ENCODE peak calls at places on chromosomes 13 and 19, in seven cellular contexts. One of them, this sample, is unnamed.

GRCh38 chr19:2145831-2146241 is 5.5 kb downstream of the AP3D1 start:
- DNase-seq in RWPE1: no peak
- DNase-seq in psoas muscle: no peak
- DNase-seq in CD4-positive, alpha-beta T cell: no peak
- DNase-seq in lower lobe of right lung: no peak
- DNase-seq in dorsolateral prefrontal cortex: no peak
- DNase-seq in colonic mucosa: no peak
- DNase-seq in this sample: no peak

GRCh38 chr13:51821666-51822065 is 17.7 kb upstream of the DHRS12 start:
- DNase-seq in CD4-positive, alpha-beta T cell: no peak
- DNase-seq in RWPE1: no peak
- DNase-seq in lower lobe of right lung: no peak
- DNase-seq in dorsolateral prefrontal cortex: no peak
- DNase-seq in colonic mucosa: no peak
- DNase-seq in psoas muscle: no peak
- DNase-seq in this sample: no peak

GRCh38 chr19:28481674-28482073 is 731.3 kb downstream of the UQCRFS1 start:
- DNase-seq in dorsolateral prefrontal cortex: no peak
- DNase-seq in colonic mucosa: no peak
- DNase-seq in psoas muscle: no peak
- DNase-seq in RWPE1: no peak
- DNase-seq in lower lobe of right lung: no peak
- DNase-seq in CD4-positive, alpha-beta T cell: no peak
- DNase-seq in this sample: no peak

GRCh38 chr13:43354147-43354945 is 331.0 kb downstream of the DNAJC15 start:
- DNase-seq in RWPE1: no peak
- DNase-seq in dorsolateral prefrontal cortex: no peak
- DNase-seq in lower lobe of right lung: no peak
- DNase-seq in colonic mucosa: no peak
- DNase-seq in psoas muscle: no peak
- DNase-seq in CD4-positive, alpha-beta T cell: no peak
- DNase-seq in this sample: no peak

GRCh38 chr13:110413311-110414040 is 106.4 kb downstream of the COL4A2 start:
- DNase-seq in colonic mucosa: no peak
- DNase-seq in CD4-positive, alpha-beta T cell: no peak
- DNase-seq in psoas muscle: no peak
- DNase-seq in dorsolateral prefrontal cortex: no peak
- DNase-seq in RWPE1: no peak
- DNase-seq in lower lobe of right lung: no peak
- DNase-seq in this sample: no peak

GRCh38 chr19:45424191-45425058 is 708 bp upstream of the ERCC1 start:
- DNase-seq in CD4-positive, alpha-beta T cell: no peak
- DNase-seq in psoas muscle: peak
- DNase-seq in dorsolateral prefrontal cortex: no peak
- DNase-seq in colonic mucosa: peak
- DNase-seq in lower lobe of right lung: peak
- DNase-seq in RWPE1: peak
- DNase-seq in this sample: peak

GRCh38 chr13:40613192-40613818 is 53.1 kb downstream of the FOXO1 start:
- DNase-seq in dorsolateral prefrontal cortex: peak
- DNase-seq in psoas muscle: no peak
- DNase-seq in RWPE1: no peak
- DNase-seq in colonic mucosa: peak
- DNase-seq in lower lobe of right lung: no peak
- DNase-seq in CD4-positive, alpha-beta T cell: peak
- DNase-seq in this sample: no peak

GRCh38 chr19:45468159-45468651 is 409 bp downstream of the FOSB start:
- DNase-seq in CD4-positive, alpha-beta T cell: peak
- DNase-seq in psoas muscle: peak
- DNase-seq in lower lobe of right lung: no peak
- DNase-seq in dorsolateral prefrontal cortex: no peak
- DNase-seq in RWPE1: no peak
- DNase-seq in colonic mucosa: peak
- DNase-seq in this sample: no peak

GRCh38 chr19:30227071-30227621 is 145.0 kb upstream of the ZNF536 start:
- DNase-seq in RWPE1: no peak
- DNase-seq in colonic mucosa: no peak
- DNase-seq in dorsolateral prefrontal cortex: no peak
- DNase-seq in psoas muscle: no peak
- DNase-seq in lower lobe of right lung: no peak
- DNase-seq in CD4-positive, alpha-beta T cell: no peak
- DNase-seq in this sample: no peak

GRCh38 chr19:2668188-2668763 is 34.2 kb downstream of the GNG7 start:
- DNase-seq in colonic mucosa: no peak
- DNase-seq in lower lobe of right lung: no peak
- DNase-seq in CD4-positive, alpha-beta T cell: no peak
- DNase-seq in dorsolateral prefrontal cortex: no peak
- DNase-seq in psoas muscle: no peak
- DNase-seq in RWPE1: no peak
- DNase-seq in this sample: no peak

GRCh38 chr19:46731007-46731501 is 14.1 kb upstream of the PRKD2 start:
- DNase-seq in dorsolateral prefrontal cortex: no peak
- DNase-seq in RWPE1: peak
- DNase-seq in lower lobe of right lung: peak
- DNase-seq in colonic mucosa: no peak
- DNase-seq in psoas muscle: peak
- DNase-seq in CD4-positive, alpha-beta T cell: no peak
- DNase-seq in this sample: no peak

GRCh38 chr13:61477619-61478018 is 62.0 kb upstream of the PCDH20 start:
- DNase-seq in RWPE1: no peak
- DNase-seq in CD4-positive, alpha-beta T cell: no peak
- DNase-seq in lower lobe of right lung: no peak
- DNase-seq in dorsolateral prefrontal cortex: no peak
- DNase-seq in psoas muscle: no peak
- DNase-seq in colonic mucosa: no peak
- DNase-seq in this sample: no peak

GRCh38 chr13:66137384-66137783 is 1092.8 kb downstream of the PCDH9 start:
- DNase-seq in dorsolateral prefrontal cortex: no peak
- DNase-seq in psoas muscle: no peak
- DNase-seq in colonic mucosa: no peak
- DNase-seq in lower lobe of right lung: no peak
- DNase-seq in CD4-positive, alpha-beta T cell: no peak
- DNase-seq in RWPE1: no peak
- DNase-seq in this sample: no peak

GRCh38 chr19:57075801-57076492 is 43.8 kb upstream of the USP29 start:
- DNase-seq in lower lobe of right lung: no peak
- DNase-seq in CD4-positive, alpha-beta T cell: no peak
- DNase-seq in RWPE1: no peak
- DNase-seq in psoas muscle: no peak
- DNase-seq in colonic mucosa: no peak
- DNase-seq in dorsolateral prefrontal cortex: peak
- DNase-seq in this sample: peak

GRCh38 chr13:107441279-107441678 is 774.1 kb downstream of the LIG4 start:
- DNase-seq in dorsolateral prefrontal cortex: no peak
- DNase-seq in RWPE1: peak
- DNase-seq in CD4-positive, alpha-beta T cell: no peak
- DNase-seq in lower lobe of right lung: no peak
- DNase-seq in psoas muscle: no peak
- DNase-seq in colonic mucosa: no peak
- DNase-seq in this sample: no peak

GRCh38 chr13:93473441-93474270 is 247.0 kb downstream of the GPC6 start:
- DNase-seq in dorsolateral prefrontal cortex: no peak
- DNase-seq in lower lobe of right lung: no peak
- DNase-seq in CD4-positive, alpha-beta T cell: no peak
- DNase-seq in colonic mucosa: no peak
- DNase-seq in RWPE1: no peak
- DNase-seq in psoas muscle: no peak
- DNase-seq in this sample: no peak
- H3K27ac ChIP-seq in dorsolateral prefrontal cortex: no peak
- H3K27ac ChIP-seq in lower lobe of right lung: no peak
- H3K27ac ChIP-seq in CD4-positive, alpha-beta T cell: no peak
- H3K27ac ChIP-seq in colonic mucosa: no peak
- H3K27ac ChIP-seq in RWPE1: no peak
- H3K27ac ChIP-seq in psoas muscle: no peak
- H3K27ac ChIP-seq in this sample: no peak

GRCh38 chr13:95588721-95589120 is 36.2 kb downstream of the CLDN10 start:
- DNase-seq in CD4-positive, alpha-beta T cell: no peak
- DNase-seq in dorsolateral prefrontal cortex: no peak
- DNase-seq in psoas muscle: no peak
- DNase-seq in RWPE1: no peak
- DNase-seq in colonic mucosa: no peak
- DNase-seq in lower lobe of right lung: no peak
- DNase-seq in this sample: no peak
- H3K27ac ChIP-seq in CD4-positive, alpha-beta T cell: no peak
- H3K27ac ChIP-seq in dorsolateral prefrontal cortex: no peak
- H3K27ac ChIP-seq in psoas muscle: no peak
- H3K27ac ChIP-seq in RWPE1: no peak
- H3K27ac ChIP-seq in colonic mucosa: no peak
- H3K27ac ChIP-seq in lower lobe of right lung: no peak
- H3K27ac ChIP-seq in this sample: no peak

GRCh38 chr19:4705413-4706131 is 18.1 kb downstream of the DPP9 start:
- DNase-seq in RWPE1: no peak
- DNase-seq in psoas muscle: no peak
- DNase-seq in CD4-positive, alpha-beta T cell: no peak
- DNase-seq in lower lobe of right lung: no peak
- DNase-seq in dorsolateral prefrontal cortex: no peak
- DNase-seq in colonic mucosa: peak
- DNase-seq in this sample: no peak

GRCh38 chr19:4710281-4710600 is 13.4 kb downstream of the DPP9 start:
- DNase-seq in lower lobe of right lung: no peak
- DNase-seq in dorsolateral prefrontal cortex: no peak
- DNase-seq in colonic mucosa: no peak
- DNase-seq in RWPE1: no peak
- DNase-seq in CD4-positive, alpha-beta T cell: no peak
- DNase-seq in psoas muscle: no peak
- DNase-seq in this sample: no peak

GRCh38 chr19:4707322-4707721 is 16.3 kb downstream of the DPP9 start:
- DNase-seq in lower lobe of right lung: no peak
- DNase-seq in colonic mucosa: no peak
- DNase-seq in RWPE1: no peak
- DNase-seq in psoas muscle: no peak
- DNase-seq in dorsolateral prefrontal cortex: no peak
- DNase-seq in CD4-positive, alpha-beta T cell: no peak
- DNase-seq in this sample: no peak

GRCh38 chr19:4709440-4710280 is 14.0 kb downstream of the DPP9 start:
- DNase-seq in CD4-positive, alpha-beta T cell: no peak
- DNase-seq in lower lobe of right lung: no peak
- DNase-seq in colonic mucosa: no peak
- DNase-seq in psoas muscle: peak
- DNase-seq in RWPE1: no peak
- DNase-seq in dorsolateral prefrontal cortex: no peak
- DNase-seq in this sample: no peak

GRCh38 chr19:4707956-4708650 is 15.5 kb downstream of the DPP9 start:
- DNase-seq in dorsolateral prefrontal cortex: no peak
- DNase-seq in CD4-positive, alpha-beta T cell: no peak
- DNase-seq in colonic mucosa: no peak
- DNase-seq in psoas muscle: peak
- DNase-seq in RWPE1: no peak
- DNase-seq in lower lobe of right lung: no peak
- DNase-seq in this sample: no peak
- H3K27ac ChIP-seq in dorsolateral prefrontal cortex: no peak
- H3K27ac ChIP-seq in CD4-positive, alpha-beta T cell: no peak
- H3K27ac ChIP-seq in colonic mucosa: no peak
- H3K27ac ChIP-seq in psoas muscle: peak
- H3K27ac ChIP-seq in RWPE1: peak
- H3K27ac ChIP-seq in lower lobe of right lung: peak
- H3K27ac ChIP-seq in this sample: no peak

DNA sequence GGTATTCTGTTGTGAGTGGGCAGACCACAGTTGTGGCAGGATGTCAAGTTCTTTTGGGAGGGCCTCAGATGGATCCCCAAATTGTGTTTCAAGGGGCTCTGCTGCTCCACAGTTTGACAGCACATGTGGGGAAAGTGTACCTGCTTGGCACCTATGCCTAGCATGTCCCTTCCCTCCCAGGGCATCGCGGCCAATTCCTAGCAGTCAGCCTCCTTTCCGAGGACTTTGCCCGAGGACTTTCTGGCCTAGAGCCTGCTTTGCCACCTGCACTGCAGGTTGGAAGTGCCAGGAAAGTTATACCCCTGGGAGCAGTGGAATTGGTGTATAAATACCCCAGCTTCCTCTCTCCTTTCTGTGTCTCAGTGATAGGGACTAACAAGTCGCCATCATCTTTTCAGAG is 11.9 kb upstream of the GPR12 start:
- DNase-seq in psoas muscle: no peak
- DNase-seq in RWPE1: no peak
- DNase-seq in colonic mucosa: no peak
- DNase-seq in CD4-positive, alpha-beta T cell: no peak
- DNase-seq in dorsolateral prefrontal cortex: no peak
- DNase-seq in lower lobe of right lung: no peak
- DNase-seq in this sample: no peak
- H3K27ac ChIP-seq in psoas muscle: no peak
- H3K27ac ChIP-seq in RWPE1: no peak
- H3K27ac ChIP-seq in colonic mucosa: no peak
- H3K27ac ChIP-seq in CD4-positive, alpha-beta T cell: no peak
- H3K27ac ChIP-seq in dorsolateral prefrontal cortex: no peak
- H3K27ac ChIP-seq in lower lobe of right lung: no peak
- H3K27ac ChIP-seq in this sample: no peak

GRCh38 chr13:99250977-99251825 is 7.0 kb downstream of the GPR18 start:
- DNase-seq in RWPE1: no peak
- DNase-seq in colonic mucosa: no peak
- DNase-seq in psoas muscle: no peak
- DNase-seq in CD4-positive, alpha-beta T cell: no peak
- DNase-seq in dorsolateral prefrontal cortex: no peak
- DNase-seq in lower lobe of right lung: no peak
- DNase-seq in this sample: no peak
- H3K27ac ChIP-seq in RWPE1: no peak
- H3K27ac ChIP-seq in colonic mucosa: no peak
- H3K27ac ChIP-seq in psoas muscle: no peak
- H3K27ac ChIP-seq in CD4-positive, alpha-beta T cell: no peak
- H3K27ac ChIP-seq in dorsolateral prefrontal cortex: no peak
- H3K27ac ChIP-seq in lower lobe of right lung: no peak
- H3K27ac ChIP-seq in this sample: no peak

GRCh38 chr19:17136026-17136425 is 60.4 kb downstream of the MYO9B start:
- DNase-seq in lower lobe of right lung: no peak
- DNase-seq in dorsolateral prefrontal cortex: no peak
- DNase-seq in RWPE1: no peak
- DNase-seq in CD4-positive, alpha-beta T cell: no peak
- DNase-seq in colonic mucosa: no peak
- DNase-seq in psoas muscle: no peak
- DNase-seq in this sample: no peak
- H3K27ac ChIP-seq in lower lobe of right lung: peak
- H3K27ac ChIP-seq in dorsolateral prefrontal cortex: peak
- H3K27ac ChIP-seq in RWPE1: peak
- H3K27ac ChIP-seq in CD4-positive, alpha-beta T cell: no peak
- H3K27ac ChIP-seq in colonic mucosa: peak
- H3K27ac ChIP-seq in psoas muscle: peak
- H3K27ac ChIP-seq in this sample: peak

DNA sequence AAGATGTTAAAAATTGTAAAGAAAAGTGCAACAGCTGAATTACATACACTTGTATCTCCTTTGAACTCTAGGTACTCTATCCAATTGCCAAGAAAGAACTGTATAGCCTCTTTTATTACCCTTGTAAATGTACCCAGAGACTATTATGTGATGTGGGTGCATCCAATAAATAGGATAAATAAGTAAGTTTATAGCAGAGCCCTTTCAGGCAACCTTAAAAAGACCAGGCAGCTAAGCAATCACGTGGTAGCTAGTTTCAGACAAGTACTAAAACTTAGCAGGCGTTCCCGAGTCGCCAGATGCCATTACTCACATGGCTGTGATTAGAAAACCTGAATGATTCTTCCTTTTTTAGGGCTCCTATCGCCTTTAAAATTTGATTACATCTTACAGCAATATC is 1303.1 kb downstream of the EFNB2 start:
- DNase-seq in CD4-positive, alpha-beta T cell: no peak
- DNase-seq in RWPE1: no peak
- DNase-seq in lower lobe of right lung: no peak
- DNase-seq in psoas muscle: no peak
- DNase-seq in colonic mucosa: no peak
- DNase-seq in dorsolateral prefrontal cortex: no peak
- DNase-seq in this sample: no peak
- H3K27ac ChIP-seq in CD4-positive, alpha-beta T cell: no peak
- H3K27ac ChIP-seq in RWPE1: no peak
- H3K27ac ChIP-seq in lower lobe of right lung: no peak
- H3K27ac ChIP-seq in psoas muscle: no peak
- H3K27ac ChIP-seq in colonic mucosa: no peak
- H3K27ac ChIP-seq in dorsolateral prefrontal cortex: no peak
- H3K27ac ChIP-seq in this sample: no peak

This sample was measured in caudate nucleus.